ENCODE peak calls at places on chromosome 15, in six cellular contexts. W is esophagus muscularis mucosa, E is aorta, L is neural progenitor cell, Q is ascending aorta, Z is mesenchymal stem cell. N is an unnamed sample. For H3K4me1, the result is how much of the 10 kb centered on the place peaks cover.

GRCh38 chr15:59632714-59633113 is 21.1 kb downstream of the GCNT3 start:
- DNase-seq in W (no peak), E (no peak), L (peak), Q (no peak), Z (peak), N (no peak)

GRCh38 chr15:80416702-80417101 is 12.5 kb downstream of the ARNT2 start:
- DNase-seq in W (no peak), E (no peak), L (no peak), Q (no peak), Z (no peak), N (no peak)

GRCh38 chr15:39327005-39327725 is 253.7 kb upstream of the THBS1 start:
- DNase-seq in W (no peak), E (no peak), L (no peak), Q (no peak), Z (no peak), N (peak)

GRCh38 chr15:40763801-40764765 is at the start of gene GCHFR:
- DNase-seq in W (no peak), E (peak), L (peak), Q (peak), Z (peak), N (peak)

GRCh38 chr15:58463815-58464697 is 32.3 kb downstream of the LIPC start:
- DNase-seq in W (no peak), E (no peak), L (no peak), Q (no peak), Z (no peak), N (no peak)

GRCh38 chr15:96360581-96361308 is 30.2 kb downstream of the NR2F2 start:
- DNase-seq in W (no peak), E (no peak), L (peak), Q (no peak), Z (peak), N (no peak)

GRCh38 chr15:33068007-33068441 is 126.5 kb downstream of the FMN1 start:
- DNase-seq in W (no peak), E (no peak), L (peak), Q (peak), Z (peak), N (peak)

GRCh38 chr15:30978328-30978727 is 13.1 kb downstream of the MTMR10 start:
- DNase-seq in W (no peak), E (no peak), L (no peak), Q (no peak), Z (no peak), N (no peak)

GRCh38 chr15:70324001-70324974 is 226.6 kb upstream of the TLE3 start:
- DNase-seq in W (peak), E (no peak), L (no peak), Q (no peak), Z (no peak), N (no peak)

GRCh38 chr15:65258370-65258769 is 28.3 kb downstream of the PARP16 start:
- DNase-seq in W (no peak), E (peak), L (no peak), Q (no peak), Z (peak), N (no peak)

GRCh38 chr15:53203454-53203853 is 413.3 kb upstream of the ONECUT1 start:
- DNase-seq in W (no peak), E (no peak), L (peak), Q (no peak), Z (no peak), N (no peak)

GRCh38 chr15:93152264-93152884 is 63.4 kb upstream of the RGMA start:
- DNase-seq in W (no peak), E (no peak), L (no peak), Q (no peak), Z (no peak), N (no peak)

GRCh38 chr15:85880501-85881190 is 85.9 kb upstream of the KLHL25 start:
- DNase-seq in W (no peak), E (no peak), L (no peak), Q (no peak), Z (no peak), N (no peak)

GRCh38 chr15:69253156-69253555 is 45.6 kb upstream of the PAQR5 start:
- DNase-seq in W (no peak), E (no peak), L (peak), Q (no peak), Z (peak), N (no peak)

GRCh38 chr15:62119224-62119925 is 45.7 kb downstream of the C2CD4B start:
- DNase-seq in W (no peak), E (no peak), L (no peak), Q (no peak), Z (peak), N (no peak)

GRCh38 chr15:29924750-29925149 is 102.5 kb upstream of the TJP1 start:
- DNase-seq in W (no peak), E (no peak), L (peak), Q (no peak), Z (peak), N (peak)
- H3K27ac ChIP-seq in W (no peak), E (peak), L (no peak), Q (peak), Z (peak), N (peak)

DNA sequence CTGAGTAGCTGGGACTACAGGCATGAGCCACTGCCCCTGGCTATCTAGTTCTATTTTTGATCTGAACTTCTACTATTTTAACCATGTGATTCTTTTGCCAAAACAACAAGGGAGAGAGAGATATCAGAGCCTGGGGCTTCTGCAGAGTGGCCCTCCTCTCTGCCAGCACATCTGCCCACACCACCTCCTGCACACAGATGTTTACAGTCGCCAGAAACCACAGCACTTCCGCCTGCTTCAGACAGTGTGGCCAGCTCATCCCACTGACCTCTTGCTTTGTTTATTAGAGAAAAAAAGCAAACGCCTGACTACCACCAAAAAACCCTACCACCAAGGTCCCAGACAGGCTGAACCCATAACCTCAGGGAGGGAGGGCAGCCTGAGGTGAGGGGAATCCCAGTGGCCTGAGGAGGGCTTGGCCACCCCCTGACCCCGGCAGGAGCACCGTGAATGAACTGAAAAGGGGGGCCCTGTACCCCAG is 85.9 kb upstream of the ABHD2 start:
- DNase-seq in W (no peak), E (peak), L (no peak), Q (no peak), Z (peak), N (peak)
- H3K4me3 ChIP-seq in W (no peak), E (no peak), L (no peak), Q (no peak), Z (no peak), N (no peak)

GRCh38 chr15:48634096-48634495 is 11.4 kb downstream of the FBN1 start:
- DNase-seq in W (no peak), E (no peak), L (no peak), Q (no peak), Z (no peak), N (no peak)

GRCh38 chr15:48634934-48635333 is 10.6 kb downstream of the FBN1 start:
- DNase-seq in W (no peak), E (no peak), L (no peak), Q (no peak), Z (peak), N (no peak)

GRCh38 chr15:48636511-48636910 is 9.0 kb downstream of the FBN1 start:
- DNase-seq in W (no peak), E (no peak), L (no peak), Q (no peak), Z (no peak), N (no peak)

GRCh38 chr15:48638966-48639365 is 6.5 kb downstream of the FBN1 start:
- DNase-seq in W (no peak), E (no peak), L (no peak), Q (no peak), Z (no peak), N (no peak)

DNA sequence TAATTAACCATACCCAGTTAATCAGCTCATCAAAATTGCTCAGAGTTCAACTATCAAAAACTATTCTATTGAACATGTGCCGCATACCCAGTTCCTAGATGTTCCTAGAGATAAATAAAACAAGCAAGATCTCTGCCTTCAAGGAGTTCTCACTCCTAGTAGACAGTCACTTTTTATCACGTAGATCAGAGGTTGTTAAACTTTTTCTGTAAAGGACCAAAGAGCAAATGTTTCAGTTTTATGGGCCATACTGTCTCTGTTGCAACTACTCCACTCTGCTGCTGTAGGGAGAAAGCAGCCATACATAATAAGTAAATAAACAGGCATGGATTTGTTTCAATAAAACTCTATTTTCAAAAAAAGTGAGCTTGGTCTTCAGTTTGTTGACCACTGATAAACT is 7.9 kb downstream of the FBN1 start:
- DNase-seq in W (no peak), E (no peak), L (no peak), Q (no peak), Z (no peak), N (no peak)
- H3K4me1 ChIP-seq in W (under half), E (under half), L (under half), Q (under half), Z (under half), N (under half)

DNA sequence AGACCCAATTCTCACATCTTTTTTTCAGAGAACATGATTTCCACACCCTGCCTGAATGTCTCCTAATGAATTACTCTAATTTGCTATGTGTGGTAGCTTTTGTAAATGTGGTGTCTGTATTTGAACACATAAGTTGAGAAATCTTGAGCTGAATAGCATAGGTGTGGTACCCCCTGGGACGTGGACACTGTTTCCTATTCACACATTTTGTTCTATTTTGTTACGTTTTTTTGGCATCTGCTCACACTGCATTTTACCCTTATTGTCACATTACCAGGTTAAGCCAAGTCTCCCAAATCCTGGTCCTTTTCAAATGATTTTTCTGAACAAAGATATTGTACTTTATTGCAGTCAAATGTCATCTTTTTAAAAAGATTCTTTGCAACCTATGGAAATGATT is 6.8 kb upstream of the MAPK6 start:
- DNase-seq in W (no peak), E (no peak), L (no peak), Q (no peak), Z (no peak), N (no peak)
- H3K27ac ChIP-seq in W (peak), E (no peak), L (no peak), Q (no peak), Z (no peak), N (no peak)

GRCh38 chr15:32041294-32041693 is 11.0 kb downstream of the CHRNA7 start:
- DNase-seq in W (no peak), E (no peak), L (peak), Q (no peak), Z (no peak), N (no peak)

GRCh38 chr15:32036972-32037371 is 6.7 kb downstream of the CHRNA7 start:
- DNase-seq in W (no peak), E (no peak), L (no peak), Q (no peak), Z (no peak), N (no peak)

DNA sequence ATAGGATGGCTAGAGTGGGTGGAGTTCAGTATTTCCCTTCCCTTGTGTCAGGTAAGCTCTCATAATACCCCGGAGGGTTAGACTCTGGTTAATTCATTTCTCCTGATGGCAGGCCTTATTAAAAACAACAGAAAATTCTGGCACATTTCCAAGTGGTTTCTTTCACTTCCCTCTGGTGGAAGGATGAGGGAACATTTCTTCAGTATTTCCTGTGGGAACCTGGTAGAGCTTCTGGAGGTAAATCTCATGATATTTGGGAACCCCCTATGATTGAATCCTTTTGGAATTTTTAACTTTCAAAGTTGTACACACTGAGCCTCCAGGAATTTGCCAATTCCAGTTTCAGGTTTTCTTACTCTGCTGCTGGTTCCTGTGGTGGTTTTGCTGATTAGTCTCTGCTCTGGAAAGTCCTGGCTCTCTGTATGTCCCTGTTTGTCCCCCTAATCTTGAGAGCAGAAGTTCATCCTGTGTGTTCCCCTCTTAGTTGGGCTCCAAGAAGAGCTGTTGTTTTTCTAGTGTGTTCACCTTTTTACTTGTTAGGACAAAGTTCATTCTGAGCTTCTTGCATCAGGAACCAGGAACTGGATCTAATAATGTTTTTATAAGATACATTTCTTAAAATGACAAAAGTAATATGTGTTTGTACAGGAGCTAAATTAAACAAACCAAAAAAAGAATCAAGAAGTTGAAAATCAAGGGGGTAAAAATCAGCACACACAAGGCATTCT is 12.1 kb downstream of the CHRNA7 start:
- DNase-seq in W (no peak), E (no peak), L (no peak), Q (no peak), Z (no peak), N (no peak)
- H3K4me3 ChIP-seq in W (no peak), E (no peak), L (no peak), Q (no peak), Z (no peak), N (no peak)

DNA sequence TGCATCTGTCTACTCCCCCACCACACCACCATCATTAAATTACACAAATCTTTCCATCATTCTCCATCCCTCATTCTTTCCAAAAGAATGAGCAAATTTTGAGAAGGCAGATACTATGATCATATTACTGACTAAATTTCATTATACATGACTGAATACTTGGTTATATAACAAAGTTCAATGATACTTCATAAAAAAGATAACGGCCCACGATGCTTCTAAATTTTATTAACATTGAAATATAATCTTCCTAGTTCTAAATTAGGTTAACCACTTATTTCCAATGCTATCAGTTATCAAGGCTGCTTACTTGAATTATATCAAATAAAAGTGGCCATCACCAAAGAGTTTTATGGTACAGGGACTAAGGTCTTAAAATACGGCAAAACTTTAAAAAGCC is 13.5 kb downstream of the HERC1 start:
- DNase-seq in W (no peak), E (no peak), L (no peak), Q (no peak), Z (no peak), N (no peak)
- H3K4me1 ChIP-seq in W (under half), E (under half), L (under half), Q (under half), Z (under half), N (half or more)

DNA sequence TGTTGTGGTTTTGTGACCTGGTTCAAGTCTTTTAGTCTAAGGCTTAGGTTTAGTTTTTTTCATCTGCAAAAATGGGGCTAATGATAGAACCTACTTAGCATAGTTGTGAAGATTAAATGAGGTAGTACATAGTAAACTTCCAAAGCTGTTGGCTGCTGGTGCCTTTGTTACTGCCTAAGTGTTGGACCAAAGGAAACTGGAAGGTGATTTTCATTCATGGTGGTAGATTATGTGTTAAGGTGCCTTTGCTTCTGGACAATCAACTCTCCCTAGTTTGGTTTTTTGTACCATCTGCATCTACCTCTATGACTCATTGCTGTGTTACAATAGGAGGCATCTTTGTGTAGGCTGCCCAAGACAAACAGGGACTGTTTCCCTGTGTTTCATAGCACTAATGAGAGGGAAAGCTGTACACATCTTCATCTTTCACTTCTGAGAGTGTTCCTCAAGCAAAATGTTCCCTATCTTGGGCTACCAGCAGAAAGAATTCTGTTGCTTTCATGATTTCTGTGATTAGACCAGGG is 3.2 kb downstream of the MAP2K1 start:
- DNase-seq in W (no peak), E (no peak), L (no peak), Q (no peak), Z (no peak), N (no peak)
- H3K27ac ChIP-seq in W (no peak), E (no peak), L (no peak), Q (no peak), Z (no peak), N (no peak)

GRCh38 chr15:56964182-56964581 is 45.7 kb downstream of the TCF12 start:
- DNase-seq in W (no peak), E (no peak), L (no peak), Q (no peak), Z (peak), N (no peak)
- H3K4me3 ChIP-seq in W (no peak), E (no peak), L (no peak), Q (no peak), Z (no peak), N (no peak)

GRCh38 chr15:78208341-78208844 is 26.0 kb downstream of the ACSBG1 start:
- DNase-seq in W (no peak), E (no peak), L (no peak), Q (no peak), Z (no peak), N (no peak)
- H3K4me1 ChIP-seq in W (under half), E (under half), L (under half), Q (under half), Z (under half), N (under half)

GRCh38 chr15:41822471-41822870 is 5.4 kb upstream of the JMJD7 start:
- DNase-seq in W (no peak), E (no peak), L (no peak), Q (no peak), Z (no peak), N (no peak)

GRCh38 chr15:41821831-41822230 is 6.1 kb upstream of the JMJD7 start:
- DNase-seq in W (no peak), E (no peak), L (no peak), Q (no peak), Z (no peak), N (no peak)

GRCh38 chr15:41822957-41823356 is 4.9 kb upstream of the JMJD7 start:
- DNase-seq in W (no peak), E (no peak), L (no peak), Q (no peak), Z (no peak), N (no peak)

GRCh38 chr15:41819455-41820050 is 8.3 kb upstream of the JMJD7 start:
- DNase-seq in W (no peak), E (no peak), L (no peak), Q (no peak), Z (no peak), N (no peak)

DNA sequence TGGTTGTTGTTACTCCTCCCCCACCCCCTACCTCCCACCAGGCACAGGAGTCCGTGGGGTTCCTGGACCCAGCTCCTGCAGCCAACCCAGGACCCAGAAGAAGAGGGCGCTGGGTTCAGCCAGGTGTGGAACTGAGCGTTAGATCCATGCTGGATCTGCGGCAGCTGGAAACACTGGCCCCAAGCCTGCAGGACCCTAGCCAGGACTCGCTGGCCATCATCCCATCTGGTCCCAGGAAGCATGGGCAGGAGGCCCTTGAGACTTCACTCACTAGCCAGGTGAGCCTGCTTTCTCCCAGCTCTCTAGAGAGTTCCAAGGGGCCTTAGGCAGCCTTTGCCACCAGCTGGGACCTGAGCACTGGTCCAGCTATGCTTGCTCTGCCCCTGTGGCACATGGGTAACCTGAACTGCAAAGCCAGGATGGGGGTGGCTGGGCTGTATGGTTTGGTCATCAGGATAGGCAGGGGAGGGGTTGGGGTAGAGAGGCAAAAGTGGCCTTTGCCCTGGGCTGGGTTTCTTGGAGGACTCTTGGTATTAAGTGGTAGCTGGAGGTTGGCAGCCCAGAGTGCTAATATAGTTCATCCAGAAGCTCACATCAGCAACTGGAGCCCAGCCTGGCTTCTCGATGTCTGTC is 7.0 kb upstream of the JMJD7 start:
- DNase-seq in W (no peak), E (no peak), L (no peak), Q (no peak), Z (no peak), N (no peak)
- H3K27ac ChIP-seq in W (no peak), E (no peak), L (no peak), Q (no peak), Z (no peak), N (no peak)

N was measured in lower lobe of right lung.